ENCODE peak calls at places on chromosomes 16 and 17, in four cellular contexts. C, A, X and S are unnamed samples.

GRCh38 chr17:29383687-29384086 is 6.5 kb upstream of the TAOK1 start:
- DNase-seq in C (no peak), X (no peak), A (no peak), S (no peak)

GRCh38 chr16:81758376-81758775 is 20.7 kb upstream of the PLCG2 start:
- DNase-seq in C (no peak), A (no peak), X (peak; percentile 18), S (no peak)

GRCh38 chr16:87117936-87118335 is 199.3 kb downstream of the C16orf95 start:
- DNase-seq in A (no peak), X (no peak), C (no peak), S (no peak)

GRCh38 chr17:79473111-79473835 is 137.6 kb downstream of the RBFOX3 start:
- DNase-seq in C (no peak), A (no peak), X (no peak), S (no peak)

GRCh38 chr17:29291163-29291752 is 2.7 kb downstream of the NUFIP2 start:
- DNase-seq in X (peak; percentile 80), A (peak; percentile 65), C (no peak), S (peak; percentile 48)

GRCh38 chr16:85988306-85988705 is 89.3 kb downstream of the IRF8 start:
- DNase-seq in X (no peak), A (no peak), C (no peak), S (no peak)

GRCh38 chr16:50555269-50555875 is 7.2 kb downstream of the NKD1 start:
- DNase-seq in A (no peak), X (no peak), C (no peak), S (no peak)

GRCh38 chr17:20797292-20797691 is 217.8 kb downstream of the CDRT15L2 start:
- DNase-seq in X (no peak), A (no peak), C (no peak), S (no peak)

GRCh38 chr17:12067425-12067824 is 46.7 kb downstream of the MAP2K4 start:
- DNase-seq in A (no peak), X (no peak), C (no peak), S (no peak)

GRCh38 chr16:72722552-72722951 is 325.4 kb downstream of the ZFHX3 start:
- DNase-seq in A (no peak), X (no peak), C (no peak), S (peak; percentile 98)

GRCh38 chr16:68086336-68086821 is 1.2 kb downstream of the NFATC3 start:
- DNase-seq in A (no peak), X (peak; percentile 71), C (no peak), S (no peak)

GRCh38 chr17:73831699-73832098 is 187.5 kb upstream of the SDK2 start:
- DNase-seq in C (no peak), X (no peak), A (no peak), S (no peak)

GRCh38 chr16:50152386-50152806 is 710 bp upstream of the TENT4B start:
- DNase-seq in A (no peak), X (peak; percentile 58), C (peak; percentile 59), S (no peak)

GRCh38 chr16:55732496-55732895 is 76.7 kb downstream of the SLC6A2 start:
- DNase-seq in X (no peak), A (no peak), C (no peak), S (no peak)

GRCh38 chr17:57419940-57420522 is 163.7 kb downstream of the MSI2 start:
- DNase-seq in C (no peak), X (no peak), A (no peak), S (peak; percentile 82)

GRCh38 chr17:35748323-35748960 is 4.6 kb downstream of the GAS2L2 start:
- DNase-seq in A (no peak), X (no peak), C (no peak), S (no peak)

GRCh38 chr17:59712856-59713255 is 5.4 kb downstream of the VMP1 start:
- DNase-seq in A (no peak), X (no peak), C (no peak), S (no peak)

GRCh38 chr17:73851921-73852320 is 207.7 kb upstream of the SDK2 start:
- DNase-seq in C (no peak), A (no peak), X (no peak), S (no peak)

GRCh38 chr16:8622315-8622656 is 788 bp downstream of the METTL22 start:
- DNase-seq in C (no peak), X (no peak), A (no peak), S (no peak)

GRCh38 chr17:70251704-70252103 is 82.4 kb downstream of the KCNJ2 start:
- DNase-seq in X (no peak), A (no peak), C (no peak), S (no peak)

GRCh38 chr16:79363035-79363434 is 237.5 kb downstream of the MAF start:
- DNase-seq in C (no peak), X (no peak), A (no peak), S (no peak)

GRCh38 chr17:68462381-68463210 is 5.3 kb upstream of the WIPI1 start:
- DNase-seq in C (peak; percentile 46), A (peak; percentile 96), X (peak; percentile 85), S (peak; percentile 92)

GRCh38 chr17:7885357-7886226 is 3.0 kb upstream of the CHD3 start:
- DNase-seq in X (peak; percentile 64), A (no peak), C (peak; percentile 24), S (no peak)

GRCh38 chr17:11693284-11693683 is 95.0 kb downstream of the DNAH9 start:
- DNase-seq in A (no peak), C (no peak), X (no peak), S (no peak)

GRCh38 chr17:80847506-80848230 is 144.0 kb upstream of the CHMP6 start:
- DNase-seq in X (no peak), C (no peak), A (no peak), S (no peak)